ENCODE peak calls at places on chromosome 6, in six cellular contexts. M, A, Q, U, R and J are unnamed samples.
A peak's percentile ranks its signal among the peaks of the same experiment; 100 is the strongest.

GRCh38 chr6:85672623-85673022 is 29.9 kb upstream of the SYNCRIP start:
- DNase-seq in M (no peak), A (no peak), Q (no peak), U (no peak), R (no peak), J (no peak)

GRCh38 chr6:32976334-32977069 is 8.1 kb downstream of the BRD2 start:
- DNase-seq in M (no peak), A (no peak), Q (no peak), U (no peak), R (no peak), J (no peak)

GRCh38 chr6:135941275-135941674 is 89.8 kb downstream of the PDE7B start:
- DNase-seq in M (no peak), A (no peak), Q (no peak), U (no peak), R (no peak), J (no peak)

GRCh38 chr6:128422871-128423270 is 97.5 kb downstream of the PTPRK start:
- DNase-seq in M (no peak), A (no peak), Q (no peak), U (no peak), R (no peak), J (no peak)

GRCh38 chr6:72856801-72857200 is 234.9 kb downstream of the KCNQ5 start:
- DNase-seq in M (no peak), A (no peak), Q (no peak), U (no peak), R (no peak), J (no peak)

GRCh38 chr6:104601756-104602155 is 258.0 kb downstream of the HACE1 start:
- DNase-seq in M (no peak), A (no peak), Q (no peak), U (no peak), R (no peak), J (no peak)

GRCh38 chr6:40634429-40634828 is 47.3 kb upstream of the LRFN2 start:
- DNase-seq in M (no peak), A (peak; percentile 34), Q (no peak), U (no peak), R (no peak), J (no peak)

GRCh38 chr6:159378361-159378760 is 209.2 kb downstream of the FNDC1 start:
- DNase-seq in M (no peak), A (no peak), Q (no peak), U (no peak), R (no peak), J (no peak)

GRCh38 chr6:47145212-47145611 is 103.1 kb upstream of the ADGRF1 start:
- DNase-seq in M (no peak), A (no peak), Q (no peak), U (no peak), R (no peak), J (no peak)

GRCh38 chr6:118844915-118845314 is 49.0 kb upstream of the ASF1A start:
- DNase-seq in M (no peak), A (no peak), Q (no peak), U (no peak), R (no peak), J (no peak)

GRCh38 chr6:83853178-83853967 is at the start of gene RIPPLY2:
- DNase-seq in M (no peak), A (peak; percentile 88), Q (peak; percentile 72), U (no peak), R (no peak), J (no peak)

GRCh38 chr6:145028144-145028818 is 707.0 kb downstream of the EPM2A start:
- DNase-seq in M (no peak), A (no peak), Q (peak; percentile 59), U (no peak), R (no peak), J (no peak)

GRCh38 chr6:90045535-90045934 is 151.3 kb downstream of the GJA10 start:
- DNase-seq in M (no peak), A (no peak), Q (no peak), U (no peak), R (no peak), J (no peak)

GRCh38 chr6:73964455-73964854 is 268.5 kb downstream of the CD109 start:
- DNase-seq in M (no peak), A (no peak), Q (no peak), U (no peak), R (no peak), J (no peak)

GRCh38 chr6:106802141-106802540 is 172.4 kb downstream of the CD24 start:
- DNase-seq in M (no peak), A (no peak), Q (no peak), U (no peak), R (no peak), J (no peak)

GRCh38 chr6:57254055-57254717 is 32.1 kb upstream of the RAB23 start:
- DNase-seq in M (no peak), A (no peak), Q (peak; percentile 64), U (no peak), R (no peak), J (no peak)

GRCh38 chr6:129110687-129111343 is 227.9 kb downstream of the LAMA2 start:
- DNase-seq in M (no peak), A (no peak), Q (no peak), U (no peak), R (no peak), J (no peak)

GRCh38 chr6:17635568-17635967 is 35.5 kb downstream of the FAM8A1 start:
- DNase-seq in M (no peak), A (no peak), Q (no peak), U (no peak), R (no peak), J (no peak)

GRCh38 chr6:5981274-5982026 is 25.3 kb downstream of the NRN1 start:
- DNase-seq in M (no peak), A (no peak), Q (no peak), U (no peak), R (no peak), J (no peak)

GRCh38 chr6:162187168-162187935 is 540.2 kb downstream of the PRKN start:
- DNase-seq in M (no peak), A (no peak), Q (no peak), U (no peak), R (no peak), J (no peak)

GRCh38 chr6:1812487-1812886 is 202.8 kb downstream of the FOXC1 start:
- DNase-seq in M (no peak), A (no peak), Q (no peak), U (no peak), R (no peak), J (no peak)

GRCh38 chr6:132715204-132715603 is 1.3 kb upstream of the VNN1 start:
- DNase-seq in M (no peak), A (no peak), Q (peak; percentile 75), U (no peak), R (no peak), J (no peak)

GRCh38 chr6:102438181-102438580 is 1044.7 kb downstream of the GRIK2 start:
- DNase-seq in M (no peak), A (no peak), Q (no peak), U (no peak), R (no peak), J (no peak)

GRCh38 chr6:86856937-86857563 is 80.3 kb upstream of the HTR1E start:
- DNase-seq in M (peak; percentile 1), A (peak; percentile 36), Q (peak; percentile 71), U (no peak), R (no peak), J (no peak)

GRCh38 chr6:2786269-2786668 is 21.1 kb downstream of the WRNIP1 start:
- DNase-seq in M (no peak), A (no peak), Q (no peak), U (no peak), R (no peak), J (no peak)

GRCh38 chr6:40962241-40962640 is 76.8 kb downstream of the UNC5CL start:
- DNase-seq in M (peak; percentile 90), A (no peak), Q (no peak), U (no peak), R (no peak), J (peak; percentile 84)

GRCh38 chr6:147167576-147168461 is 36.4 kb upstream of the STXBP5 start:
- DNase-seq in M (no peak), A (no peak), Q (no peak), U (no peak), R (no peak), J (no peak)

GRCh38 chr6:33895296-33895695 is 91.5 kb upstream of the MLN start:
- DNase-seq in M (no peak), A (no peak), Q (no peak), U (no peak), R (no peak), J (no peak)

GRCh38 chr6:168136001-168136400 is 57.0 kb upstream of the FRMD1 start:
- DNase-seq in M (no peak), A (no peak), Q (no peak), U (no peak), R (no peak), J (no peak)

GRCh38 chr6:119142051-119142450 is 63.6 kb upstream of the FAM184A start:
- DNase-seq in M (peak; percentile 65), A (no peak), Q (no peak), U (no peak), R (no peak), J (no peak)